ENCODE peak calls at places on chromosomes 2 and 18, in four cellular contexts. J is activated CD8-positive, alpha-beta memory T cell treated with anti-CD3 and anti-CD28 coated beads, Interleukin-2, amount 10 ng/mL, durations not matched to agents 7 days and 5 days; R is neural progenitor cell; B is NCI-H2029 treated with DMSO at 0.1 percent for 48 hours. G is an unnamed sample.
A peak's percentile ranks its signal among the peaks of the same experiment; 100 is the strongest.

GRCh38 chr18:2082676-2083075 is 488.6 kb downstream of the METTL4 start:
- DNase-seq in J (no peak), R (no peak), B (no peak), G (no peak)

GRCh38 chr2:192307530-192307929 is 112.8 kb upstream of the TMEFF2 start:
- DNase-seq in J (no peak), R (no peak), B (no peak), G (no peak)

GRCh38 chr2:11554430-11554764 is 20.6 kb downstream of the GREB1 start:
- DNase-seq in J (no peak), R (no peak), B (no peak), G (no peak)

GRCh38 chr2:127735537-127736399 is 34.5 kb downstream of the SFT2D3 start:
- DNase-seq in J (no peak), R (no peak), B (no peak), G (no peak)

GRCh38 chr2:17538022-17538843 is 2.3 kb upstream of the VSNL1 start:
- DNase-seq in J (no peak), R (peak; percentile 67), B (no peak), G (peak; percentile 87)

GRCh38 chr2:226712941-226713340 is 86.7 kb downstream of the IRS1 start:
- DNase-seq in J (no peak), R (no peak), B (no peak), G (no peak)

GRCh38 chr2:189545424-189545823 is 35.2 kb downstream of the SLC40A1 start:
- DNase-seq in J (no peak), R (no peak), B (no peak), G (no peak)

GRCh38 chr2:241030883-241031282 is 32.5 kb downstream of the SNED1 start:
- DNase-seq in J (no peak), R (no peak), B (no peak), G (no peak)

GRCh38 chr2:144358531-144358930 is 161.4 kb downstream of the ZEB2 start:
- DNase-seq in J (no peak), R (no peak), B (no peak), G (no peak)

GRCh38 chr2:240959214-240959940 is 39.0 kb upstream of the SNED1 start:
- DNase-seq in J (peak; percentile 33), R (no peak), B (no peak), G (no peak)

GRCh38 chr2:161237397-161238263 is 70.6 kb upstream of the PSMD14 start:
- DNase-seq in J (peak; percentile 55), R (peak; percentile 82), B (no peak), G (peak; percentile 42)

GRCh38 chr2:47236503-47237215 is 81.6 kb upstream of the STPG4 start:
- DNase-seq in J (no peak), R (peak; percentile 51), B (no peak), G (no peak)

GRCh38 chr2:204917089-204917701 is 371.9 kb downstream of the PARD3B start:
- DNase-seq in J (no peak), R (no peak), B (no peak), G (no peak)

GRCh38 chr2:223930002-223930976 is 14.8 kb downstream of the WDFY1 start:
- DNase-seq in J (no peak), R (no peak), B (no peak), G (no peak)

GRCh38 chr18:79640064-79640672 is 39.4 kb upstream of the CTDP1 start:
- DNase-seq in J (no peak), R (no peak), B (no peak), G (no peak)

GRCh38 chr2:127643698-127644660 is 2.0 kb upstream of the GPR17 start:
- DNase-seq in J (no peak), R (peak; percentile 38), B (no peak), G (no peak)

GRCh38 chr18:45722899-45723298 is 1.1 kb upstream of the SLC14A1 start:
- DNase-seq in J (peak; percentile 80), R (peak; percentile 76), B (peak; percentile 27), G (peak; percentile 51)

G was measured in DMS79 treated with DMSO at 0.1 percent for 48 hours.